ENCODE peak calls at places on chromosomes 12 and 14, in four cellular contexts. W is HepG2, X is K562, Y is HCT116. U is an unnamed sample.
A peak's percentile ranks its signal among the peaks of the same experiment; 100 is the strongest.

GRCh38 chr14:95496111-95496681 is 20.3 kb downstream of the SYNE3 start:
- DNase-seq in W (no peak), X (no peak), Y (no peak), U (no peak)

GRCh38 chr12:104588048-104588942 is 131.5 kb downstream of the CHST11 start:
- DNase-seq in X (no peak), Y (peak; percentile 89), W (no peak), U (no peak)

GRCh38 chr12:107328442-107329133 is 235.2 kb upstream of the CRY1 start:
- DNase-seq in X (no peak), Y (no peak), W (no peak), U (no peak)

GRCh38 chr12:132986885-132987225 is 688 bp downstream of the ZNF26 start:
- DNase-seq in W (peak; percentile 3), Y (no peak), X (no peak), U (no peak)

GRCh38 chr12:42039146-42039545 is 105.5 kb downstream of the GXYLT1 start:
- DNase-seq in X (peak; percentile 20), Y (peak; percentile 23), W (no peak), U (no peak)

GRCh38 chr12:63913929-63914328 is 69.4 kb downstream of the SRGAP1 start:
- DNase-seq in Y (no peak), X (no peak), W (no peak), U (no peak)

GRCh38 chr14:41201721-41202120 is 405.0 kb upstream of the LRFN5 start:
- DNase-seq in Y (no peak), X (no peak), W (no peak), U (no peak)

GRCh38 chr14:99909500-99910064 is 116.4 kb downstream of the EML1 start:
- DNase-seq in W (no peak), Y (no peak), X (no peak), U (no peak)

GRCh38 chr14:35335388-35336092 is 43.4 kb downstream of the PSMA6 start:
- DNase-seq in W (peak; percentile 86), Y (no peak), X (no peak), U (no peak)

GRCh38 chr12:76024102-76024781 is 7.3 kb downstream of the PHLDA1 start:
- DNase-seq in X (no peak), W (no peak), Y (no peak), U (no peak)

GRCh38 chr14:21083565-21084325 is 13.6 kb downstream of the ARHGEF40 start:
- DNase-seq in Y (no peak), X (no peak), W (no peak), U (no peak)

GRCh38 chr14:50871914-50872732 is at the start of gene ABHD12B:
- DNase-seq in X (no peak), W (no peak), Y (no peak), U (no peak)

GRCh38 chr12:69023840-69024239 is 90.9 kb upstream of the CPM start:
- DNase-seq in Y (no peak), W (no peak), X (no peak), U (no peak)

GRCh38 chr14:94773682-94774211 is 3.8 kb upstream of the GSC start:
- DNase-seq in X (no peak), W (no peak), Y (no peak), U (no peak)

GRCh38 chr12:106840217-106840616 is 65.7 kb downstream of the RIC8B start:
- DNase-seq in Y (no peak), W (peak; percentile 65), X (peak; percentile 82), U (no peak)

GRCh38 chr12:120709976-120710804 is at the start of gene UNC119B:
- DNase-seq in X (peak; percentile 75), W (no peak), Y (no peak), U (no peak)
- TF ChIP-seq TCF7L2 in X (no peak), W (no peak), Y (no peak), U (no peak)

DNA sequence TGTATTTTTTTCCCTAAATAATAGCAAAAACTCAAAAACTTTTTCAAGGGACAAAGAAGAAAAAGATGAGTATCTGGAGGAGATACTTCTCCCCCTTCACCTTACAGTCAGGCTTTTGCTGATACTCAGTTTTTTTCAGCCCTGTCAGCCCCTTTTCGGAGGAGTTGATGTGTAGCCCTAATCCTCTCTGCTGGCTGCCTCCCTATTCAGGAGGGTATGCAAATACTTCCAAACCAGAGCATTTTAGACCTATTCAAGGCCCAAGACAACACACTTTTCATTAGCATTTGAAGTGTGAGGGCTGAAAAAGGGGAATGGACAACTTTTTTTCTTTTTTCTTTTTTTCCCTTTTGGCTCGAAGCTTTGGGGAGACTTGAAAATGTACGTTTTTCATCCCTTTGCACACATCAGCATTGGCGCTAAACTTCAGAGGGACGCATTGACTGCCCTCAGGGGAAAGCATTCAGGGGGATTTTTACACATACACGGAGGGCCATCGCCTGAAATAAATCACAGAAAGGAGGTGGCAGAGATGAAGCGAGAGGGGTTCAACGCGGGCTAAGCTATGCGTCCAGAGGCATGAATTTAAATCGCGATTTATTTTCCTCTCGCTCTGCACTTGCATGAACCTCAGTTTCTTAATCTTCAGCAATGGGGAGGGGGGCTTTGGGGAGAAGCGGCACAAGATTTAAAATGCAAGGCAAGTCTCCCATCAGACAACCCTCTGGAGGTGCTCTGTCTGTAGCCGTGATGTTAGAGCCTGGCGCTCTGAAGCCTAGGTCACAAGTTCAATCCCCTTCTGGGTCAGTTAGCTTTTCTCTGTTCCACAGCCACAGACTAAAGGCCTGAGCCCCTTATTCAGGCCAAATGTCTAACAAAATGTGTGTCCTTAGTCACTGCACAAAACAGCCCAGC is 86.3 kb downstream of the ASCL1 start:
- DNase-seq in X (no peak), W (no peak), Y (no peak), U (no peak)
- H3K4me3 ChIP-seq in X (no peak overlapping the region), W (no peak overlapping the region), Y (no peak overlapping the region), U (no peak overlapping the region)

GRCh38 chr12:29616664-29617409 is 119.4 kb upstream of the OVCH1 start:
- DNase-seq in W (no peak), X (no peak), Y (peak; percentile 34), U (peak; percentile 20)
- TF ChIP-seq POLR2AphosphoS5 in W (no peak), X (no peak), Y (no peak), U (no peak)

GRCh38 chr12:125568306-125568705 is 503.1 kb downstream of the AACS start:
- DNase-seq in Y (no peak), W (no peak), X (no peak), U (no peak)

DNA sequence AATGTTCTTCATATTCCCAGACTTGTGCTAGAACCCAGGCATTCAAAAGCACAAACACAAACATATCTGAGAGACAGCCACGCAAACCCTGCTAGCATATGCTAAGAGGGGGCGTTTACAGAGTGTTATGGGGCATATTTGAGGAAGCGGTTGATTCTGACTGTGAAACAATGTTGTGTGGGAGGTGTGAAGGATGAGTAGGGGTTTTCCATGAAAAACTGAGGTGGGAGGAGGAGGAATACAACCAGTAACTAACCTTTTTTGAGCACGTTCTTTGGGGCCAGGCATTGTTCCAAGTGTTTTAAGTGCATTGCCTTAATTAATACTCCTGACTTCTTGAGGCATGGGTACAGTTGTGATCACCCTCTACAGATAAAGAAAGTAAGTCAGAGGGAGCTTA is 499.5 kb downstream of the AACS start:
- DNase-seq in Y (no peak), X (no peak), W (no peak), U (no peak)
- TF ChIP-seq TCF7L2 in Y (no peak), X (no peak), W (no peak), U (no peak)

DNA sequence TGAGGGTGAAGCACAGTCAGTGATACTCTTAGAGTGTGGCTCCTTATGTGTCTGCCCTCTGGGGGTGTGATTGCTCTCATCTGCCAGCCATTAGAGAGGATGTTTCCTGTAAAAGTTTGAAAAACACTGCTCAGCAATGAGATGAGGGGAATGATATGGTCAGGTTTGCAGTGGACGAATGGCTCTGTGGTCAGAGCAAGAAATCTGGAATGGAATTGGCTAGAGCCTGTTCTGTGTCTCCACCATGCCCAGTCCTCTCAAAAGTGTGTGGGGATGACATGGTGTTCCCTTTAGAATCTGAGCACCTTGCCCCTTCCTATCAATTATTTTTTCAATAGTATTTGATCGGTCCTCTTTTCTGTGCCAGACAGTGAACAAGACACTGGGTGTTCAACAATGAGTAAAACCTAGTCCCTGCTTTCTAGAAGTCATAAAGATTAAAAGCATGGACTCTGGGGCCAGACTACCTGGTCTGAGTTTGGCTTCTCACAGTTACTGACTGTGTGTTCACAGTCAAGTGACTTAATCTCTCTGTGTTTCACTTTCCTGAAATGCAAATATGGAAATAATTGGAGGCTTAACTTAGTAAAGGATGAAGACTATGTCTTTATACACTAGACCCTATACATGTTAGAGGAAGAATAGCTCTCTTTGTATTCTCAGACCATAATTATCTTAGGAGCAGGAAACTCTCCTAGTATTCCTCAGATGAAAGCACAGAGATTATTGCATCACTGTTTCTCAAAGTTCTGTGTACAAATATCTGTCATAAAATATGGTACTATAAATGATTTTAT is 1.6 kb downstream of the ACSS3 start:
- DNase-seq in X (no peak), W (peak; percentile 66), Y (no peak), U (no peak)
- H3K4me3 ChIP-seq in X (no peak overlapping the region), W (peak overlapping the region; percentile 65), Y (no peak overlapping the region), U (no peak overlapping the region)

GRCh38 chr14:90397401-90398314 is 829 bp downstream of the CALM1 start:
- DNase-seq in X (peak; percentile 63), W (peak; percentile 34), Y (no peak), U (no peak)

GRCh38 chr14:90398841-90399540 is 2.2 kb downstream of the CALM1 start:
- DNase-seq in W (no peak), Y (no peak), X (no peak), U (no peak)

GRCh38 chr14:90400904-90401561 is 4.2 kb downstream of the CALM1 start:
- DNase-seq in Y (no peak), W (peak; percentile 31), X (no peak), U (no peak)

GRCh38 chr14:90398315-90398811 is 1.5 kb downstream of the CALM1 start:
- DNase-seq in W (no peak), X (peak; percentile 43), Y (no peak), U (no peak)

DNA sequence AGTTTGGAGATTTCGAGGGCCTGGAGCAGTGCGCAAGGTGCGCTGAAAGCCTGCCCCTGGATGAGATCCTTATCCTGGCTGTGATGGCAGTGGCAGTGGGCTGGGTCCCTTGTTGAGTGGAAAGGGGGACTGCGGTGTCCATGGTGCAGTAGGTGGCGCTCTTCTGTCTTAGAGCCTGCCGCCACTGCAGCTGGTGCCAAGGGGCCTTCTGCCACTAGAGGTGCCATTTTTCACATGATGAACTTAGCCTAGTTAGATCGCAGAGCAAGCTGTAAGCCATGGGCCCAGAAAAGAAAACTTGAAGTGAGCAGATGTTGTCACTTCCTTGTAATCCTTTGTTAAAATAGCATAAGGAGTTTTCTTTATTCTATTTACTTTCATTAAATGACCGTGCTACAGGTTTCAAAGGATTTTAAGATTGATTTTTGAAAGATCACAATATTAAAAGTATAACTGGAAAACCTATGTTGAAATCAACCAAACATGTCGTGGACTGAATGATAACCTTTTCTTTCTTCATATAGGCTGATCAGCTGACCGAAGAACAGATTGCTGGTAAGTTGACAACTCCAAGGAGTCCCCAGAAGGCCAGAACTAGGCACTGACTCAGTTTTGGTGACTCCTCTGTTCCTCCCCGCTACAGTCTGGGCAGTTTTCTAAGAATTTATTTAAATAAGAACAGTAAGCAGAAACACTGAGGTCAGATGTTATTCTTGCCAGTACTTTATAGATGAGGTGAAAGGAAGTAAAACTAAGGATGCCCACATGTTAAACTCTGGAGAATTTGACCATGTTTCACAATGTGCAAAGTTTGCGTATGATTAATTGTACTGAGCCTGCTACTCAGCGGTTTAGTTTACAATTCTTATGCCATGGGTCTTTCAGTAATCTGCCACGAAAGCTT is 3.0 kb downstream of the CALM1 start:
- DNase-seq in X (peak; percentile 85), W (peak; percentile 83), Y (peak; percentile 81), U (peak; percentile 73)
- TF ChIP-seq POLR2AphosphoS5 in X (no peak), W (no peak), Y (peak; percentile 43), U (no peak)

GRCh38 chr12:127928615-127929014 is 338.4 kb upstream of the TMEM132C start:
- DNase-seq in Y (no peak), X (no peak), W (no peak), U (no peak)
- TF ChIP-seq TCF7L2 in Y (no peak), X (no peak), W (no peak), U (no peak)